ENCODE peak calls at places on chromosomes 16 and 17, in five cellular contexts. One of them, this sample, is unnamed.

GRCh38 chr17:27621557-27621956 is 9.4 kb upstream of the LGALS9 start:
- DNase-seq in Calu3: no peak
- DNase-seq in PC-3: no peak
- DNase-seq in nephron progenitor cell: no peak
- DNase-seq in progenitor cell of endocrine pancreas: no peak
- DNase-seq in this sample: no peak

GRCh38 chr17:44071772-44072171 is 1.2 kb downstream of the G6PC3 start:
- DNase-seq in Calu3: no peak
- DNase-seq in PC-3: peak
- DNase-seq in nephron progenitor cell: no peak
- DNase-seq in progenitor cell of endocrine pancreas: no peak
- DNase-seq in this sample: no peak

GRCh38 chr16:78638371-78638770 is 538.9 kb downstream of the WWOX start:
- DNase-seq in Calu3: no peak
- DNase-seq in PC-3: no peak
- DNase-seq in nephron progenitor cell: no peak
- DNase-seq in progenitor cell of endocrine pancreas: no peak
- DNase-seq in this sample: no peak

GRCh38 chr17:66964930-66965800 is 658 bp downstream of the CACNG4 start:
- DNase-seq in Calu3: peak
- DNase-seq in PC-3: peak
- DNase-seq in nephron progenitor cell: peak
- DNase-seq in progenitor cell of endocrine pancreas: peak
- DNase-seq in this sample: peak

GRCh38 chr16:3912373-3912772 is 31.9 kb upstream of the CREBBP start:
- DNase-seq in Calu3: no peak
- DNase-seq in PC-3: no peak
- DNase-seq in nephron progenitor cell: no peak
- DNase-seq in progenitor cell of endocrine pancreas: no peak
- DNase-seq in this sample: no peak

GRCh38 chr17:1965556-1966273 is 59.4 kb downstream of the RTN4RL1 start:
- DNase-seq in Calu3: no peak
- DNase-seq in PC-3: no peak
- DNase-seq in nephron progenitor cell: peak
- DNase-seq in progenitor cell of endocrine pancreas: no peak
- DNase-seq in this sample: no peak

GRCh38 chr16:75931043-75931442 is 204.8 kb upstream of the CPHXL start:
- DNase-seq in Calu3: no peak
- DNase-seq in PC-3: peak
- DNase-seq in nephron progenitor cell: no peak
- DNase-seq in progenitor cell of endocrine pancreas: no peak
- DNase-seq in this sample: no peak

GRCh38 chr17:78993981-78994671 is 14.4 kb upstream of the LGALS3BP start:
- DNase-seq in Calu3: no peak
- DNase-seq in PC-3: no peak
- DNase-seq in nephron progenitor cell: no peak
- DNase-seq in progenitor cell of endocrine pancreas: no peak
- DNase-seq in this sample: no peak

GRCh38 chr17:51815097-51815496 is 343.4 kb downstream of the CA10 start:
- DNase-seq in Calu3: no peak
- DNase-seq in PC-3: peak
- DNase-seq in nephron progenitor cell: no peak
- DNase-seq in progenitor cell of endocrine pancreas: no peak
- DNase-seq in this sample: no peak

GRCh38 chr16:68093816-68094613 is 8.8 kb downstream of the NFATC3 start:
- DNase-seq in Calu3: no peak
- DNase-seq in PC-3: peak
- DNase-seq in nephron progenitor cell: no peak
- DNase-seq in progenitor cell of endocrine pancreas: no peak
- DNase-seq in this sample: no peak

GRCh38 chr17:1561420-1562177 is 993 bp downstream of the PITPNA start:
- DNase-seq in Calu3: peak
- DNase-seq in PC-3: peak
- DNase-seq in nephron progenitor cell: peak
- DNase-seq in progenitor cell of endocrine pancreas: peak
- DNase-seq in this sample: peak

GRCh38 chr17:3974138-3974687 is 10.0 kb upstream of the ATP2A3 start:
- DNase-seq in Calu3: no peak
- DNase-seq in PC-3: no peak
- DNase-seq in nephron progenitor cell: no peak
- DNase-seq in progenitor cell of endocrine pancreas: no peak
- DNase-seq in this sample: peak

GRCh38 chr17:42200702-42201101 is 6.4 kb upstream of the GHDC start:
- DNase-seq in Calu3: no peak
- DNase-seq in PC-3: no peak
- DNase-seq in nephron progenitor cell: no peak
- DNase-seq in progenitor cell of endocrine pancreas: no peak
- DNase-seq in this sample: no peak

GRCh38 chr16:3098459-3099394 is at the start of gene ZSCAN10:
- DNase-seq in Calu3: no peak
- DNase-seq in PC-3: no peak
- DNase-seq in nephron progenitor cell: no peak
- DNase-seq in progenitor cell of endocrine pancreas: no peak
- DNase-seq in this sample: no peak

GRCh38 chr17:8843344-8843743 is 24.1 kb downstream of the PIK3R6 start:
- DNase-seq in Calu3: no peak
- DNase-seq in PC-3: no peak
- DNase-seq in nephron progenitor cell: no peak
- DNase-seq in progenitor cell of endocrine pancreas: no peak
- DNase-seq in this sample: no peak

GRCh38 chr16:67040906-67041305 is 12.0 kb downstream of the CBFB start:
- DNase-seq in Calu3: no peak
- DNase-seq in PC-3: no peak
- DNase-seq in nephron progenitor cell: no peak
- DNase-seq in progenitor cell of endocrine pancreas: no peak
- DNase-seq in this sample: no peak

GRCh38 chr16:88792078-88792550 is 7.1 kb upstream of the PIEZO1 start:
- DNase-seq in Calu3: no peak
- DNase-seq in PC-3: no peak
- DNase-seq in nephron progenitor cell: peak
- DNase-seq in progenitor cell of endocrine pancreas: no peak
- DNase-seq in this sample: no peak

GRCh38 chr17:7184091-7184488 is 4.9 kb upstream of the ASGR1 start:
- DNase-seq in Calu3: peak
- DNase-seq in PC-3: no peak
- DNase-seq in nephron progenitor cell: no peak
- DNase-seq in progenitor cell of endocrine pancreas: no peak
- DNase-seq in this sample: no peak

GRCh38 chr16:67673712-67674580 is 7.3 kb downstream of the C16orf86 start:
- DNase-seq in Calu3: peak
- DNase-seq in PC-3: no peak
- DNase-seq in nephron progenitor cell: no peak
- DNase-seq in progenitor cell of endocrine pancreas: no peak
- DNase-seq in this sample: peak

GRCh38 chr17:28818705-28819295 is 23.8 kb downstream of the FAM222B start:
- DNase-seq in Calu3: no peak
- DNase-seq in PC-3: no peak
- DNase-seq in nephron progenitor cell: no peak
- DNase-seq in progenitor cell of endocrine pancreas: no peak
- DNase-seq in this sample: no peak

GRCh38 chr17:32191306-32191705 is 49.0 kb downstream of the RHOT1 start:
- DNase-seq in Calu3: no peak
- DNase-seq in PC-3: peak
- DNase-seq in nephron progenitor cell: no peak
- DNase-seq in progenitor cell of endocrine pancreas: no peak
- DNase-seq in this sample: no peak

GRCh38 chr16:57191056-57191536 is 5.0 kb downstream of the RSPRY1 start:
- DNase-seq in Calu3: no peak
- DNase-seq in PC-3: peak
- DNase-seq in nephron progenitor cell: no peak
- DNase-seq in progenitor cell of endocrine pancreas: no peak
- DNase-seq in this sample: no peak

GRCh38 chr17:9899280-9900018 is 5.6 kb downstream of the RCVRN start:
- DNase-seq in Calu3: no peak
- DNase-seq in PC-3: no peak
- DNase-seq in nephron progenitor cell: no peak
- DNase-seq in progenitor cell of endocrine pancreas: no peak
- DNase-seq in this sample: no peak

GRCh38 chr17:79874329-79874981 is 35.2 kb upstream of the CBX4 start:
- DNase-seq in Calu3: peak
- DNase-seq in PC-3: peak
- DNase-seq in nephron progenitor cell: no peak
- DNase-seq in progenitor cell of endocrine pancreas: no peak
- DNase-seq in this sample: peak

GRCh38 chr17:69246726-69247375 is 18.2 kb upstream of the ABCA10 start:
- DNase-seq in Calu3: no peak
- DNase-seq in PC-3: peak
- DNase-seq in nephron progenitor cell: no peak
- DNase-seq in progenitor cell of endocrine pancreas: no peak
- DNase-seq in this sample: no peak

GRCh38 chr17:33234930-33235685 is 58.0 kb downstream of the ASIC2 start:
- DNase-seq in Calu3: no peak
- DNase-seq in PC-3: peak
- DNase-seq in nephron progenitor cell: no peak
- DNase-seq in progenitor cell of endocrine pancreas: no peak
- DNase-seq in this sample: no peak

DNA sequence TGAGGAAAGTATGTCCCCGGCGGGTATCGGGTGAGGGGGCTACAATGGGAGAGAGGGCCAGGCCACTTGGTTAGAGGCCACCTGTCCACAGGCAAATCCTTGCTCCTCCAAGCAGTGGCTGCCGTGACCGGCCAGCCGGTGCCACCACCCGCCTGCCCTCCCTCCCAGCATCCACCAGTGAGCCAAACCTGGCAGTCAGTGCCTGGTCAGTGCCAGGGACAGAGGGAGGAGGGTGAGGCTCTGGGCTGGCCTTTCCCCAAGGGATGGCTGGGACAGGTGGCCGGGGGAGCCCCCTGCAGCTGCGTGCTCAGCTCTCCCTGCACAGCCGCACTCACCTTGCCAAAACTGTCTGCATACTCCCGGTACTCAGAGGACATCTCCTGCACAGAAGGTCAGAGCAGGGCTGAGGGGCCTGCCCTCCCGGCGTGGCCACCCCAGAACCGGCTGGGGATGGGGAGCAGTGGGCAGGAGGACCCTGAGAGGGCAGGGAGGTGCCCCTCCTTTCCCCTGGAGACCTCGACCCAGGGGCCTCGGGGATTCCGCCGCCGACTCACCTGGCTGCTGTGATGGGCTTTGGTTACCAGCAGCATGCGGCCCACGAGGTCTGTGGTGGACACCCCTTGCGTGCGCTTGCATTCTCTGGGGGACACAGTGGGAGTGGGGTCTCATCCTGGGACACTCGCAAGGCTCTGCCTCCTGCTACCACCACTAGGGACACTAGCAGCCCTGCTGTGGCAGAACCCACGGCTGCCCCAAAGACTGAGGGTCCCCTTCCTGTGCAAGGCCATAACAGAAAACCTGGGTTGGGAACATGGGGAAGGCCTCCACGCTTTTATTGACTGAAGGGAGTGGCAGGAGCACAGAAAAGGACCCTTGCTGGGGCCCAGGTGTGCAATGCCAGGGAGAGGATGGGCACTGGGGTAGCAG is 3.7 kb downstream of the PCYT2 start:
- DNase-seq in Calu3: no peak
- DNase-seq in PC-3: no peak
- DNase-seq in nephron progenitor cell: no peak
- DNase-seq in progenitor cell of endocrine pancreas: no peak
- DNase-seq in this sample: no peak
- TF ChIP-seq CTCF in Calu3: no peak
- TF ChIP-seq CTCF in PC-3: peak
- TF ChIP-seq CTCF in nephron progenitor cell: no peak
- TF ChIP-seq CTCF in progenitor cell of endocrine pancreas: no peak
- TF ChIP-seq CTCF in this sample: no peak

GRCh38 chr17:18854956-18855355 is 3.0 kb upstream of the PRPSAP2 start:
- DNase-seq in Calu3: no peak
- DNase-seq in PC-3: no peak
- DNase-seq in nephron progenitor cell: no peak
- DNase-seq in progenitor cell of endocrine pancreas: no peak
- DNase-seq in this sample: no peak

GRCh38 chr17:18855831-18856624 is 1.9 kb upstream of the PRPSAP2 start:
- DNase-seq in Calu3: peak
- DNase-seq in PC-3: peak
- DNase-seq in nephron progenitor cell: peak
- DNase-seq in progenitor cell of endocrine pancreas: peak
- DNase-seq in this sample: peak

GRCh38 chr17:18850679-18851078 is 7.3 kb upstream of the PRPSAP2 start:
- DNase-seq in Calu3: no peak
- DNase-seq in PC-3: no peak
- DNase-seq in nephron progenitor cell: no peak
- DNase-seq in progenitor cell of endocrine pancreas: no peak
- DNase-seq in this sample: no peak

DNA sequence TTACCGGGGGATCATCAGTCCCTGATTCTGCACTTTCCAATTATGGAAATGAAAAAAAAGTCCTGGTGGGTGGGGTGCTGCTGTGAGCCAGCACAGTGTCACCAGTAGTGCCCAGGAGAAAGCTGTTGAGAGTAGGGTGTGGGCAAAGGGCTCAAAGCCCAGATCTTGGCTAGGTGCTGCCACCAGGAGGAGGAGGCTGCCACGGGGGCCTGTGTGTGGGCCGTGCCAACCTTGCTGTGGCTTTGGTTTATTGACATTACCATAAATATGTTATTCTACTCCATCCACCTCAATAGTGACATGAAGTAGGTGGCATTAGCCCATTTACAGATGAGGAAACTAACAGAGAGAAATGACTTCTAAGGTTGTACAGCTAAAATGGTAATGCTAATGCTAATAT is 6.7 kb upstream of the PRPSAP2 start:
- DNase-seq in Calu3: peak
- DNase-seq in PC-3: peak
- DNase-seq in nephron progenitor cell: no peak
- DNase-seq in progenitor cell of endocrine pancreas: no peak
- DNase-seq in this sample: no peak
- TF ChIP-seq CTCF in Calu3: no peak
- TF ChIP-seq CTCF in PC-3: peak
- TF ChIP-seq CTCF in nephron progenitor cell: no peak
- TF ChIP-seq CTCF in progenitor cell of endocrine pancreas: no peak
- TF ChIP-seq CTCF in this sample: no peak

DNA sequence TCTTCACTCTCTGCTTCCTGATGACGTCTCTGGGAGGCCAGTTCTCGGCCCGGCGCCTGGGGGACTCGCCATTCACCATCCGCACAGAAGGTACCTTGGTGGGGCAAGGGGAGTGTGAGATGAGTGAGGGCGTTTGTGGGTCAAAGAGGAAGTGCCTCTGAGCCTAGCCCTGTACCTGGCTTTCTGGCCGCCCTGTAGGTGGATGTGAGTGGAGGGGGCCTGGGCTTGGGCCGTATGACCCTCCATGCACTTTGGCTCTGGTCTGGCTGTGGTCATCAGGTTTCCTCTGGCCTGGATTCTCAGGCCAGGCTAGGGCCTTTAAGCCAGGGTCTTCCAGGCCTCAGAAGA is 4.6 kb downstream of the MGAT5B start:
- DNase-seq in Calu3: no peak
- DNase-seq in PC-3: no peak
- DNase-seq in nephron progenitor cell: no peak
- DNase-seq in progenitor cell of endocrine pancreas: no peak
- DNase-seq in this sample: no peak
- TF ChIP-seq CTCF in Calu3: no peak
- TF ChIP-seq CTCF in PC-3: no peak
- TF ChIP-seq CTCF in nephron progenitor cell: no peak
- TF ChIP-seq CTCF in progenitor cell of endocrine pancreas: no peak
- TF ChIP-seq CTCF in this sample: no peak

GRCh38 chr16:24539295-24539849 is at the start of gene RBBP6:
- DNase-seq in Calu3: peak
- DNase-seq in PC-3: peak
- DNase-seq in nephron progenitor cell: peak
- DNase-seq in progenitor cell of endocrine pancreas: peak
- DNase-seq in this sample: peak
- TF ChIP-seq CTCF in Calu3: peak
- TF ChIP-seq CTCF in PC-3: peak
- TF ChIP-seq CTCF in nephron progenitor cell: no peak
- TF ChIP-seq CTCF in progenitor cell of endocrine pancreas: peak
- TF ChIP-seq CTCF in this sample: no peak

This sample was measured in endothelial cell.